ENCODE peak calls at places on chromosomes 4 and X, in four cellular contexts. One of them, this sample, is unnamed.

GRCh38 chr4:80266902-80267380 is 477 bp downstream of the FGF5 start:
- DNase-seq in kidney: no peak
- DNase-seq in WERI-Rb-1: peak; percentile 28
- DNase-seq in amniotic stem cell: no peak
- DNase-seq in this sample: peak; percentile 41

GRCh38 chrX:40107291-40108083 is 9.7 kb upstream of the BCOR start:
- DNase-seq in amniotic stem cell: no peak
- DNase-seq in WERI-Rb-1: peak; percentile 85
- DNase-seq in kidney: peak; percentile 93
- DNase-seq in this sample: no peak

GRCh38 chrX:133307637-133308485 is 89.7 kb upstream of the TFDP3 start:
- DNase-seq in WERI-Rb-1: no peak
- DNase-seq in amniotic stem cell: no peak
- DNase-seq in kidney: no peak
- DNase-seq in this sample: no peak

GRCh38 chr4:67327245-67327860 is 217.9 kb downstream of the CENPC start:
- DNase-seq in WERI-Rb-1: peak; percentile 67
- DNase-seq in amniotic stem cell: peak; percentile 32
- DNase-seq in kidney: no peak
- DNase-seq in this sample: peak; percentile 14

GRCh38 chrX:19709812-19710518 is 177.4 kb downstream of the SH3KBP1 start:
- DNase-seq in amniotic stem cell: peak; percentile 66
- DNase-seq in WERI-Rb-1: no peak
- DNase-seq in kidney: no peak
- DNase-seq in this sample: peak; percentile 76

GRCh38 chr4:182552948-182553347 is 309.7 kb downstream of the TENM3 start:
- DNase-seq in kidney: no peak
- DNase-seq in WERI-Rb-1: no peak
- DNase-seq in amniotic stem cell: no peak
- DNase-seq in this sample: no peak

GRCh38 chr4:650951-651883 is 22.9 kb downstream of the ATP5ME start:
- DNase-seq in WERI-Rb-1: no peak
- DNase-seq in amniotic stem cell: no peak
- DNase-seq in kidney: peak; percentile 73
- DNase-seq in this sample: no peak

GRCh38 chr4:99300934-99301333 is 10.1 kb upstream of the ADH1A start:
- DNase-seq in kidney: peak; percentile 89
- DNase-seq in amniotic stem cell: peak; percentile 64
- DNase-seq in WERI-Rb-1: no peak
- DNase-seq in this sample: peak; percentile 65

GRCh38 chrX:70289793-70290770 is at the start of the genes KIF4A and PDZD11:
- DNase-seq in amniotic stem cell: peak; percentile 49
- DNase-seq in WERI-Rb-1: peak; percentile 85
- DNase-seq in kidney: peak; percentile 92
- DNase-seq in this sample: peak; percentile 75

GRCh38 chrX:14027511-14028019 is 2.1 kb downstream of the GEMIN8 start:
- DNase-seq in WERI-Rb-1: no peak
- DNase-seq in amniotic stem cell: no peak
- DNase-seq in kidney: no peak
- DNase-seq in this sample: peak; percentile 50

GRCh38 chr4:1852904-1853623 is 2.9 kb downstream of the LETM1 start:
- DNase-seq in amniotic stem cell: no peak
- DNase-seq in WERI-Rb-1: no peak
- DNase-seq in kidney: no peak
- DNase-seq in this sample: no peak

GRCh38 chr4:38782452-38783108 is at the start of gene TLR10:
- DNase-seq in amniotic stem cell: no peak
- DNase-seq in WERI-Rb-1: peak; percentile 51
- DNase-seq in kidney: no peak
- DNase-seq in this sample: no peak

GRCh38 chr4:182240161-182241130 is 2.8 kb upstream of the TENM3 start:
- DNase-seq in kidney: peak; percentile 84
- DNase-seq in WERI-Rb-1: no peak
- DNase-seq in amniotic stem cell: no peak
- DNase-seq in this sample: peak; percentile 94

GRCh38 chrX:18173494-18174180 is 47.0 kb downstream of the BEND2 start:
- DNase-seq in amniotic stem cell: no peak
- DNase-seq in WERI-Rb-1: no peak
- DNase-seq in kidney: no peak
- DNase-seq in this sample: no peak

GRCh38 chrX:103413981-103414380 is 37.6 kb downstream of the BEX3 start:
- DNase-seq in WERI-Rb-1: no peak
- DNase-seq in kidney: no peak
- DNase-seq in amniotic stem cell: no peak
- DNase-seq in this sample: no peak

GRCh38 chr4:188403272-188403671 is 264.0 kb downstream of the TRIML1 start:
- DNase-seq in WERI-Rb-1: no peak
- DNase-seq in kidney: no peak
- DNase-seq in amniotic stem cell: no peak
- DNase-seq in this sample: no peak

GRCh38 chr4:54976682-54977081 is 148.7 kb downstream of the KDR start:
- DNase-seq in kidney: no peak
- DNase-seq in WERI-Rb-1: no peak
- DNase-seq in amniotic stem cell: no peak
- DNase-seq in this sample: no peak

GRCh38 chrX:101759000-101759399 is 99.3 kb upstream of the ARMCX2 start:
- DNase-seq in WERI-Rb-1: peak; percentile 30
- DNase-seq in amniotic stem cell: no peak
- DNase-seq in kidney: no peak
- DNase-seq in this sample: no peak

GRCh38 chr4:83851261-83852084 is 315.6 kb downstream of the GPAT3 start:
- DNase-seq in kidney: no peak
- DNase-seq in WERI-Rb-1: no peak
- DNase-seq in amniotic stem cell: peak; percentile 9
- DNase-seq in this sample: peak; percentile 62

GRCh38 chrX:150352114-150352513 is 11.0 kb upstream of the MAMLD1 start:
- DNase-seq in amniotic stem cell: no peak
- DNase-seq in kidney: no peak
- DNase-seq in WERI-Rb-1: no peak
- DNase-seq in this sample: no peak

GRCh38 chr4:149371021-149371420 is 444.6 kb downstream of the IQCM start:
- DNase-seq in WERI-Rb-1: peak; percentile 34
- DNase-seq in kidney: no peak
- DNase-seq in amniotic stem cell: peak; percentile 70
- DNase-seq in this sample: peak; percentile 54

GRCh38 chrX:1392376-1393130 is 640 bp upstream of the SLC25A6 start:
- DNase-seq in kidney: peak; percentile 94
- DNase-seq in amniotic stem cell: no peak
- DNase-seq in WERI-Rb-1: peak; percentile 84
- DNase-seq in this sample: peak; percentile 54

GRCh38 chr4:164304861-164305260 is 449.1 kb upstream of the SMIM31 start:
- DNase-seq in WERI-Rb-1: no peak
- DNase-seq in kidney: no peak
- DNase-seq in amniotic stem cell: no peak
- DNase-seq in this sample: peak; percentile 50

GRCh38 chrX:34521563-34521962 is 135.5 kb downstream of the TMEM47 start:
- DNase-seq in WERI-Rb-1: no peak
- DNase-seq in kidney: no peak
- DNase-seq in amniotic stem cell: no peak
- DNase-seq in this sample: no peak

GRCh38 chr4:80097395-80098177 is 24.6 kb upstream of the ANTXR2 start:
- DNase-seq in WERI-Rb-1: no peak
- DNase-seq in amniotic stem cell: no peak
- DNase-seq in kidney: peak; percentile 49
- DNase-seq in this sample: peak; percentile 84

GRCh38 chr4:12472082-12472481 is 1012.1 kb downstream of the RAB28 start:
- DNase-seq in kidney: no peak
- DNase-seq in amniotic stem cell: no peak
- DNase-seq in WERI-Rb-1: no peak
- DNase-seq in this sample: no peak

GRCh38 chr4:69910016-69910782 is 20.7 kb upstream of the CSN1S1 start:
- DNase-seq in WERI-Rb-1: no peak
- DNase-seq in amniotic stem cell: peak; percentile 35
- DNase-seq in kidney: no peak
- DNase-seq in this sample: peak; percentile 31

GRCh38 chrX:9805956-9806355 is 19.7 kb downstream of the SHROOM2 start:
- DNase-seq in amniotic stem cell: no peak
- DNase-seq in WERI-Rb-1: no peak
- DNase-seq in kidney: no peak
- DNase-seq in this sample: no peak

GRCh38 chr4:144174401-144175067 is 34.0 kb upstream of the GYPA start:
- DNase-seq in kidney: no peak
- DNase-seq in amniotic stem cell: peak; percentile 53
- DNase-seq in WERI-Rb-1: no peak
- DNase-seq in this sample: peak; percentile 24

GRCh38 chr4:140158234-140159030 is 4.4 kb upstream of the MAML3 start:
- DNase-seq in amniotic stem cell: no peak
- DNase-seq in kidney: no peak
- DNase-seq in WERI-Rb-1: peak; percentile 54
- DNase-seq in this sample: no peak

GRCh38 chrX:153214934-153215333 is 35.9 kb downstream of the MAGEA1 start:
- DNase-seq in WERI-Rb-1: no peak
- DNase-seq in kidney: no peak
- DNase-seq in amniotic stem cell: no peak
- DNase-seq in this sample: no peak

GRCh38 chrX:125152011-125152410 is 167.7 kb upstream of the TEX13C start:
- DNase-seq in kidney: no peak
- DNase-seq in WERI-Rb-1: no peak
- DNase-seq in amniotic stem cell: no peak
- DNase-seq in this sample: no peak

GRCh38 chr4:122845066-122845465 is 18.4 kb downstream of the FGF2 start:
- DNase-seq in amniotic stem cell: no peak
- DNase-seq in WERI-Rb-1: no peak
- DNase-seq in kidney: no peak
- DNase-seq in this sample: no peak

GRCh38 chr4:167831853-167832252 is 260.5 kb upstream of the ANXA10 start:
- DNase-seq in kidney: no peak
- DNase-seq in amniotic stem cell: no peak
- DNase-seq in WERI-Rb-1: no peak
- DNase-seq in this sample: no peak

This sample was measured in NCI-H226.